ENCODE peak calls at places on chromosomes 4 and X, in nine cellular contexts. One of them, this sample, is unnamed.

GRCh38 chrX:148942754-148943153 is 442.3 kb downstream of the AFF2 start:
- DNase-seq in K562: no peak
- DNase-seq in fibroblast of lung: no peak
- DNase-seq in CD8-positive, alpha-beta T cell: no peak
- DNase-seq in effector memory CD4-positive, alpha-beta T cell: no peak
- DNase-seq in neural progenitor cell: no peak
- DNase-seq in transverse colon: no peak
- DNase-seq in SK-N-SH: no peak
- DNase-seq in endodermal cell: no peak
- DNase-seq in this sample: no peak

GRCh38 chrX:112071132-112071531 is 11.4 kb downstream of the TRPC5 start:
- DNase-seq in CD8-positive, alpha-beta T cell: no peak
- DNase-seq in effector memory CD4-positive, alpha-beta T cell: no peak
- DNase-seq in transverse colon: no peak
- DNase-seq in K562: no peak
- DNase-seq in SK-N-SH: no peak
- DNase-seq in fibroblast of lung: no peak
- DNase-seq in endodermal cell: no peak
- DNase-seq in neural progenitor cell: no peak
- DNase-seq in this sample: no peak

GRCh38 chr4:116066711-116067245 is 953.4 kb upstream of the NDST4 start:
- DNase-seq in fibroblast of lung: no peak
- DNase-seq in endodermal cell: peak; percentile 80
- DNase-seq in transverse colon: no peak
- DNase-seq in CD8-positive, alpha-beta T cell: no peak
- DNase-seq in SK-N-SH: no peak
- DNase-seq in K562: no peak
- DNase-seq in effector memory CD4-positive, alpha-beta T cell: no peak
- DNase-seq in neural progenitor cell: no peak
- DNase-seq in this sample: no peak

GRCh38 chrX:30822068-30822671 is 66.9 kb downstream of the TAB3 start:
- DNase-seq in neural progenitor cell: no peak
- DNase-seq in endodermal cell: no peak
- DNase-seq in fibroblast of lung: no peak
- DNase-seq in CD8-positive, alpha-beta T cell: no peak
- DNase-seq in transverse colon: no peak
- DNase-seq in effector memory CD4-positive, alpha-beta T cell: no peak
- DNase-seq in SK-N-SH: no peak
- DNase-seq in K562: peak; percentile 4
- DNase-seq in this sample: no peak

GRCh38 chrX:9626379-9626778 is 139.3 kb downstream of the GPR143 start:
- DNase-seq in CD8-positive, alpha-beta T cell: no peak
- DNase-seq in K562: no peak
- DNase-seq in endodermal cell: no peak
- DNase-seq in SK-N-SH: no peak
- DNase-seq in transverse colon: no peak
- DNase-seq in neural progenitor cell: no peak
- DNase-seq in fibroblast of lung: peak; percentile 53
- DNase-seq in effector memory CD4-positive, alpha-beta T cell: no peak
- DNase-seq in this sample: no peak

GRCh38 chr4:139900964-139901376 is 235.4 kb downstream of the MGST2 start:
- DNase-seq in SK-N-SH: no peak
- DNase-seq in endodermal cell: no peak
- DNase-seq in transverse colon: no peak
- DNase-seq in K562: no peak
- DNase-seq in fibroblast of lung: no peak
- DNase-seq in CD8-positive, alpha-beta T cell: no peak
- DNase-seq in effector memory CD4-positive, alpha-beta T cell: no peak
- DNase-seq in neural progenitor cell: no peak
- DNase-seq in this sample: no peak

GRCh38 chrX:123835661-123836371 is 24.0 kb upstream of the XIAP start:
- DNase-seq in transverse colon: peak; percentile 26
- DNase-seq in fibroblast of lung: peak; percentile 79
- DNase-seq in K562: no peak
- DNase-seq in SK-N-SH: no peak
- DNase-seq in endodermal cell: no peak
- DNase-seq in neural progenitor cell: no peak
- DNase-seq in CD8-positive, alpha-beta T cell: no peak
- DNase-seq in effector memory CD4-positive, alpha-beta T cell: no peak
- DNase-seq in this sample: no peak

GRCh38 chrX:48580662-48581061 is 6.4 kb downstream of the RBM3 start:
- DNase-seq in neural progenitor cell: no peak
- DNase-seq in transverse colon: no peak
- DNase-seq in effector memory CD4-positive, alpha-beta T cell: no peak
- DNase-seq in K562: no peak
- DNase-seq in endodermal cell: no peak
- DNase-seq in SK-N-SH: no peak
- DNase-seq in CD8-positive, alpha-beta T cell: no peak
- DNase-seq in fibroblast of lung: no peak
- DNase-seq in this sample: no peak

GRCh38 chrX:24647257-24648058 is at the start of gene PCYT1B:
- DNase-seq in K562: peak; percentile 63
- DNase-seq in CD8-positive, alpha-beta T cell: peak; percentile 36
- DNase-seq in effector memory CD4-positive, alpha-beta T cell: peak; percentile 30
- DNase-seq in transverse colon: peak; percentile 40
- DNase-seq in neural progenitor cell: peak; percentile 94
- DNase-seq in endodermal cell: peak; percentile 98
- DNase-seq in SK-N-SH: peak; percentile 74
- DNase-seq in fibroblast of lung: peak; percentile 76
- DNase-seq in this sample: peak; percentile 30

GRCh38 chr4:77465271-77465670 is 140.3 kb upstream of the CXCL13 start:
- DNase-seq in endodermal cell: peak; percentile 78
- DNase-seq in neural progenitor cell: no peak
- DNase-seq in transverse colon: peak; percentile 15
- DNase-seq in effector memory CD4-positive, alpha-beta T cell: no peak
- DNase-seq in K562: no peak
- DNase-seq in CD8-positive, alpha-beta T cell: no peak
- DNase-seq in fibroblast of lung: peak; percentile 7
- DNase-seq in SK-N-SH: no peak
- DNase-seq in this sample: no peak

GRCh38 chr4:2064276-2064991 is 5.3 kb downstream of the NAT8L start:
- DNase-seq in K562: peak; percentile 62
- DNase-seq in endodermal cell: peak; percentile 44
- DNase-seq in effector memory CD4-positive, alpha-beta T cell: no peak
- DNase-seq in transverse colon: peak; percentile 75
- DNase-seq in neural progenitor cell: no peak
- DNase-seq in CD8-positive, alpha-beta T cell: no peak
- DNase-seq in SK-N-SH: peak; percentile 24
- DNase-seq in fibroblast of lung: no peak
- DNase-seq in this sample: no peak

GRCh38 chr4:30863031-30863430 is 142.9 kb downstream of the PCDH7 start:
- DNase-seq in CD8-positive, alpha-beta T cell: no peak
- DNase-seq in fibroblast of lung: peak; percentile 85
- DNase-seq in effector memory CD4-positive, alpha-beta T cell: no peak
- DNase-seq in neural progenitor cell: no peak
- DNase-seq in endodermal cell: no peak
- DNase-seq in K562: no peak
- DNase-seq in SK-N-SH: no peak
- DNase-seq in transverse colon: no peak
- DNase-seq in this sample: no peak

GRCh38 chr4:75745192-75745591 is 20.8 kb downstream of the USO1 start:
- DNase-seq in SK-N-SH: no peak
- DNase-seq in effector memory CD4-positive, alpha-beta T cell: no peak
- DNase-seq in transverse colon: no peak
- DNase-seq in endodermal cell: no peak
- DNase-seq in fibroblast of lung: peak; percentile 59
- DNase-seq in neural progenitor cell: no peak
- DNase-seq in CD8-positive, alpha-beta T cell: no peak
- DNase-seq in K562: peak; percentile 34
- DNase-seq in this sample: no peak

GRCh38 chr4:22334155-22334554 is 181.7 kb downstream of the ADGRA3 start:
- DNase-seq in fibroblast of lung: no peak
- DNase-seq in CD8-positive, alpha-beta T cell: no peak
- DNase-seq in transverse colon: no peak
- DNase-seq in effector memory CD4-positive, alpha-beta T cell: no peak
- DNase-seq in neural progenitor cell: no peak
- DNase-seq in K562: no peak
- DNase-seq in endodermal cell: no peak
- DNase-seq in SK-N-SH: no peak
- DNase-seq in this sample: no peak

GRCh38 chr4:102500371-102501175 is 586 bp upstream of the NFKB1 start:
- DNase-seq in transverse colon: peak; percentile 52
- DNase-seq in effector memory CD4-positive, alpha-beta T cell: no peak
- DNase-seq in K562: peak; percentile 37
- DNase-seq in SK-N-SH: peak; percentile 73
- DNase-seq in endodermal cell: peak; percentile 79
- DNase-seq in CD8-positive, alpha-beta T cell: peak; percentile 17
- DNase-seq in fibroblast of lung: peak; percentile 62
- DNase-seq in neural progenitor cell: peak; percentile 54
- DNase-seq in this sample: peak; percentile 29

GRCh38 chr4:24603343-24603742 is 19.0 kb upstream of the DHX15 start:
- DNase-seq in transverse colon: no peak
- DNase-seq in effector memory CD4-positive, alpha-beta T cell: no peak
- DNase-seq in endodermal cell: no peak
- DNase-seq in K562: no peak
- DNase-seq in neural progenitor cell: no peak
- DNase-seq in SK-N-SH: no peak
- DNase-seq in CD8-positive, alpha-beta T cell: no peak
- DNase-seq in fibroblast of lung: no peak
- DNase-seq in this sample: no peak

GRCh38 chr4:48311896-48312295 is 29.4 kb upstream of the SLAIN2 start:
- DNase-seq in endodermal cell: no peak
- DNase-seq in transverse colon: no peak
- DNase-seq in fibroblast of lung: peak; percentile 29
- DNase-seq in K562: no peak
- DNase-seq in CD8-positive, alpha-beta T cell: no peak
- DNase-seq in SK-N-SH: no peak
- DNase-seq in neural progenitor cell: no peak
- DNase-seq in effector memory CD4-positive, alpha-beta T cell: no peak
- DNase-seq in this sample: no peak

GRCh38 chr4:6257243-6258025 is 12.2 kb upstream of the WFS1 start:
- DNase-seq in transverse colon: no peak
- DNase-seq in SK-N-SH: no peak
- DNase-seq in effector memory CD4-positive, alpha-beta T cell: no peak
- DNase-seq in fibroblast of lung: peak; percentile 16
- DNase-seq in K562: no peak
- DNase-seq in endodermal cell: peak; percentile 86
- DNase-seq in CD8-positive, alpha-beta T cell: no peak
- DNase-seq in neural progenitor cell: peak; percentile 34
- DNase-seq in this sample: no peak

GRCh38 chr4:107997001-107997788 is 7.5 kb downstream of the HADH start:
- DNase-seq in neural progenitor cell: no peak
- DNase-seq in CD8-positive, alpha-beta T cell: no peak
- DNase-seq in SK-N-SH: no peak
- DNase-seq in fibroblast of lung: peak; percentile 81
- DNase-seq in K562: no peak
- DNase-seq in effector memory CD4-positive, alpha-beta T cell: no peak
- DNase-seq in transverse colon: no peak
- DNase-seq in endodermal cell: no peak
- DNase-seq in this sample: no peak

DNA sequence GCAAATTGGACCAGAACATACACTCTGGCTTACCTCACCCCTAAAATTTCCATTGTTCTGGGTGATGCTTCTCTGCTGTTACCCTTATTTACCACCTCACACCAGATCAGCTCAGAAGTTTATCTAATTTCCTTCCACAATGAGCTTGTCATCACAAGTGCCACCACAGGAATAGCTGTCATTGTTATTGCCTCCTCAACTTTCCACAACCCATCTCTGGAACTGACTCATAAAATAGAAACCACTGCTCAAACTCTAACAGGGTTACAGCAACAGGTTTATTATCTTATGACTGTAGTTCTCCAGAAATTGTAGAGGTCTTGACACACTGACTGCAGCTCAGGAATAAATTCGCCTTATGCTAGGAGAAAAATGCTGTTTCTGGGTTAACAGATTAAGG is 52.7 kb downstream of the ZNF718 start:
- DNase-seq in fibroblast of lung: no peak
- DNase-seq in SK-N-SH: no peak
- DNase-seq in endodermal cell: no peak
- DNase-seq in transverse colon: no peak
- DNase-seq in neural progenitor cell: no peak
- DNase-seq in K562: no peak
- DNase-seq in CD8-positive, alpha-beta T cell: no peak
- DNase-seq in effector memory CD4-positive, alpha-beta T cell: no peak
- DNase-seq in this sample: no peak
- H3K9me3 ChIP-seq in fibroblast of lung: no peaks in the 10 kb centered on the region
- H3K9me3 ChIP-seq in SK-N-SH: peaks cover 3% of the 10 kb centered on the region
- H3K9me3 ChIP-seq in endodermal cell: peaks cover 96% of the 10 kb centered on the region
- H3K9me3 ChIP-seq in transverse colon: peaks cover 82% of the 10 kb centered on the region
- H3K9me3 ChIP-seq in neural progenitor cell: peaks cover 50% of the 10 kb centered on the region
- H3K9me3 ChIP-seq in K562: peaks cover 1% of the 10 kb centered on the region
- H3K9me3 ChIP-seq in CD8-positive, alpha-beta T cell: peaks cover 41% of the 10 kb centered on the region
- H3K9me3 ChIP-seq in effector memory CD4-positive, alpha-beta T cell: peaks cover 64% of the 10 kb centered on the region
- H3K9me3 ChIP-seq in this sample: peaks cover 39% of the 10 kb centered on the region

GRCh38 chr4:28148221-28148620 is 1287.6 kb downstream of the STIM2 start:
- DNase-seq in SK-N-SH: no peak
- DNase-seq in neural progenitor cell: no peak
- DNase-seq in transverse colon: no peak
- DNase-seq in fibroblast of lung: no peak
- DNase-seq in effector memory CD4-positive, alpha-beta T cell: no peak
- DNase-seq in CD8-positive, alpha-beta T cell: no peak
- DNase-seq in K562: no peak
- DNase-seq in endodermal cell: no peak
- DNase-seq in this sample: no peak

GRCh38 chr4:28151314-28151713 is 1290.7 kb downstream of the STIM2 start:
- DNase-seq in SK-N-SH: no peak
- DNase-seq in transverse colon: no peak
- DNase-seq in endodermal cell: no peak
- DNase-seq in K562: no peak
- DNase-seq in CD8-positive, alpha-beta T cell: no peak
- DNase-seq in neural progenitor cell: no peak
- DNase-seq in fibroblast of lung: no peak
- DNase-seq in effector memory CD4-positive, alpha-beta T cell: no peak
- DNase-seq in this sample: no peak

GRCh38 chr4:28146191-28146590 is 1285.5 kb downstream of the STIM2 start:
- DNase-seq in effector memory CD4-positive, alpha-beta T cell: no peak
- DNase-seq in endodermal cell: no peak
- DNase-seq in fibroblast of lung: no peak
- DNase-seq in SK-N-SH: no peak
- DNase-seq in CD8-positive, alpha-beta T cell: no peak
- DNase-seq in neural progenitor cell: no peak
- DNase-seq in transverse colon: no peak
- DNase-seq in K562: no peak
- DNase-seq in this sample: no peak

GRCh38 chr4:28149762-28150161 is 1289.1 kb downstream of the STIM2 start:
- DNase-seq in endodermal cell: no peak
- DNase-seq in K562: no peak
- DNase-seq in neural progenitor cell: no peak
- DNase-seq in effector memory CD4-positive, alpha-beta T cell: no peak
- DNase-seq in transverse colon: no peak
- DNase-seq in CD8-positive, alpha-beta T cell: no peak
- DNase-seq in fibroblast of lung: no peak
- DNase-seq in SK-N-SH: no peak
- DNase-seq in this sample: no peak
- H3K9me3 ChIP-seq in endodermal cell: no peaks in the 10 kb centered on the region
- H3K9me3 ChIP-seq in K562: no peaks in the 10 kb centered on the region
- H3K9me3 ChIP-seq in neural progenitor cell: no peaks in the 10 kb centered on the region
- H3K9me3 ChIP-seq in effector memory CD4-positive, alpha-beta T cell: no peaks in the 10 kb centered on the region
- H3K9me3 ChIP-seq in transverse colon: no peaks in the 10 kb centered on the region
- H3K9me3 ChIP-seq in CD8-positive, alpha-beta T cell: no peaks in the 10 kb centered on the region
- H3K9me3 ChIP-seq in fibroblast of lung: no peaks in the 10 kb centered on the region
- H3K9me3 ChIP-seq in SK-N-SH: no peaks in the 10 kb centered on the region
- H3K9me3 ChIP-seq in this sample: no peaks in the 10 kb centered on the region

GRCh38 chr4:174993916-174994315 is 75.8 kb downstream of the ADAM29 start:
- DNase-seq in endodermal cell: no peak
- DNase-seq in fibroblast of lung: no peak
- DNase-seq in transverse colon: no peak
- DNase-seq in CD8-positive, alpha-beta T cell: no peak
- DNase-seq in SK-N-SH: no peak
- DNase-seq in neural progenitor cell: no peak
- DNase-seq in K562: no peak
- DNase-seq in effector memory CD4-positive, alpha-beta T cell: no peak
- DNase-seq in this sample: no peak
- H3K9me3 ChIP-seq in endodermal cell: peaks cover 6% of the 10 kb centered on the region
- H3K9me3 ChIP-seq in fibroblast of lung: no peaks in the 10 kb centered on the region
- H3K9me3 ChIP-seq in transverse colon: no peaks in the 10 kb centered on the region
- H3K9me3 ChIP-seq in CD8-positive, alpha-beta T cell: no peaks in the 10 kb centered on the region
- H3K9me3 ChIP-seq in SK-N-SH: no peaks in the 10 kb centered on the region
- H3K9me3 ChIP-seq in neural progenitor cell: no peaks in the 10 kb centered on the region
- H3K9me3 ChIP-seq in K562: no peaks in the 10 kb centered on the region
- H3K9me3 ChIP-seq in effector memory CD4-positive, alpha-beta T cell: no peaks in the 10 kb centered on the region
- H3K9me3 ChIP-seq in this sample: no peaks in the 10 kb centered on the region

GRCh38 chr4:10587296-10587695 is 97.3 kb downstream of the CLNK start:
- DNase-seq in fibroblast of lung: no peak
- DNase-seq in transverse colon: no peak
- DNase-seq in endodermal cell: no peak
- DNase-seq in K562: no peak
- DNase-seq in SK-N-SH: no peak
- DNase-seq in effector memory CD4-positive, alpha-beta T cell: no peak
- DNase-seq in neural progenitor cell: no peak
- DNase-seq in CD8-positive, alpha-beta T cell: no peak
- DNase-seq in this sample: no peak
- H3K9me3 ChIP-seq in fibroblast of lung: no peaks in the 10 kb centered on the region
- H3K9me3 ChIP-seq in transverse colon: no peaks in the 10 kb centered on the region
- H3K9me3 ChIP-seq in endodermal cell: no peaks in the 10 kb centered on the region
- H3K9me3 ChIP-seq in K562: no peaks in the 10 kb centered on the region
- H3K9me3 ChIP-seq in SK-N-SH: no peaks in the 10 kb centered on the region
- H3K9me3 ChIP-seq in effector memory CD4-positive, alpha-beta T cell: no peaks in the 10 kb centered on the region
- H3K9me3 ChIP-seq in neural progenitor cell: no peaks in the 10 kb centered on the region
- H3K9me3 ChIP-seq in CD8-positive, alpha-beta T cell: no peaks in the 10 kb centered on the region
- H3K9me3 ChIP-seq in this sample: no peaks in the 10 kb centered on the region

This sample was measured in T-helper 17 cell.